ENCODE peak calls at places on chromosomes 5 and 9, in nine cellular contexts. D is breast epithelium, V is gastrocnemius medialis, Y is A549, R is esophagus squamous epithelium, M is GM12891, S is heart left ventricle, Z is IMR-90, U is erythroblast. B is an unnamed sample.

GRCh38 chr5:2761921-2762488 is 10.5 kb upstream of the IRX2 start:
- DNase-seq in R (no peak), S (no peak), Z (no peak), D (peak), M (no peak), Y (no peak), U (no peak), V (no peak), B (no peak)

GRCh38 chr5:8058626-8059180 is 189.8 kb downstream of the MTRR start:
- DNase-seq in V (no peak), U (peak), M (no peak), Y (no peak), R (no peak), S (no peak), D (no peak), Z (no peak), B (no peak)

GRCh38 chr9:12956805-12957204 is 182.0 kb downstream of the LURAP1L start:
- DNase-seq in S (no peak), M (no peak), Y (no peak), Z (no peak), V (no peak), R (no peak), U (no peak), D (no peak), B (no peak)

GRCh38 chr5:93512799-93513198 is 68.2 kb downstream of the NR2F1-AS1 start:
- DNase-seq in U (no peak), Z (peak), S (no peak), Y (no peak), M (no peak), V (no peak), R (no peak), D (no peak), B (no peak)

GRCh38 chr5:113984928-113985327 is 376.9 kb upstream of the KCNN2 start:
- DNase-seq in Y (no peak), Z (no peak), D (no peak), V (no peak), R (no peak), U (no peak), S (no peak), M (no peak), B (no peak)

GRCh38 chr5:142433526-142434321 is 108.9 kb upstream of the SPRY4 start:
- DNase-seq in M (no peak), Y (no peak), V (no peak), D (no peak), R (no peak), Z (peak), S (no peak), U (no peak), B (no peak)

GRCh38 chr9:87122947-87123685 is 175.8 kb upstream of the GAS1 start:
- DNase-seq in V (no peak), D (no peak), U (no peak), Z (peak), R (no peak), Y (no peak), M (no peak), S (no peak), B (no peak)

GRCh38 chr9:81848472-81848871 is 79.8 kb upstream of the SPATA31D4 start:
- DNase-seq in Y (no peak), Z (peak), V (no peak), S (no peak), M (no peak), R (no peak), D (no peak), U (peak), B (no peak)

GRCh38 chr5:73030995-73031394 is 75.2 kb downstream of the FCHO2 start:
- DNase-seq in S (no peak), V (no peak), R (no peak), U (no peak), M (no peak), Z (peak), Y (peak), D (no peak), B (no peak)

GRCh38 chr5:111781200-111781599 is 24.2 kb upstream of the NREP start:
- DNase-seq in Y (no peak), V (peak), U (no peak), R (no peak), D (no peak), M (no peak), S (peak), Z (peak), B (no peak)

GRCh38 chr5:139664273-139664693 is 16.1 kb downstream of the CXXC5 start:
- DNase-seq in Y (no peak), U (no peak), S (peak), V (peak), R (no peak), Z (no peak), M (peak), D (no peak), B (no peak)

GRCh38 chr5:141758316-141758965 is 76.4 kb upstream of the ARAP3 start:
- DNase-seq in Y (no peak), D (no peak), V (no peak), M (no peak), R (no peak), U (no peak), S (no peak), Z (no peak), B (no peak)

GRCh38 chr9:121285835-121286687 is 18.1 kb downstream of the GSN start:
- DNase-seq in D (no peak), V (peak), Z (peak), U (peak), Y (peak), M (no peak), R (no peak), S (peak), B (no peak)

GRCh38 chr9:121288874-121289553 is 21.1 kb downstream of the GSN start:
- DNase-seq in S (peak), V (peak), R (no peak), Z (peak), U (no peak), Y (peak), D (peak), M (no peak), B (no peak)

GRCh38 chr9:121288557-121288873 is 20.6 kb downstream of the GSN start:
- DNase-seq in Z (no peak), M (no peak), V (no peak), S (no peak), U (no peak), R (no peak), Y (no peak), D (no peak), B (no peak)

GRCh38 chr9:121286688-121286972 is 18.7 kb downstream of the GSN start:
- DNase-seq in D (no peak), Y (no peak), S (no peak), V (no peak), Z (no peak), R (no peak), M (no peak), U (no peak), B (no peak)

DNA sequence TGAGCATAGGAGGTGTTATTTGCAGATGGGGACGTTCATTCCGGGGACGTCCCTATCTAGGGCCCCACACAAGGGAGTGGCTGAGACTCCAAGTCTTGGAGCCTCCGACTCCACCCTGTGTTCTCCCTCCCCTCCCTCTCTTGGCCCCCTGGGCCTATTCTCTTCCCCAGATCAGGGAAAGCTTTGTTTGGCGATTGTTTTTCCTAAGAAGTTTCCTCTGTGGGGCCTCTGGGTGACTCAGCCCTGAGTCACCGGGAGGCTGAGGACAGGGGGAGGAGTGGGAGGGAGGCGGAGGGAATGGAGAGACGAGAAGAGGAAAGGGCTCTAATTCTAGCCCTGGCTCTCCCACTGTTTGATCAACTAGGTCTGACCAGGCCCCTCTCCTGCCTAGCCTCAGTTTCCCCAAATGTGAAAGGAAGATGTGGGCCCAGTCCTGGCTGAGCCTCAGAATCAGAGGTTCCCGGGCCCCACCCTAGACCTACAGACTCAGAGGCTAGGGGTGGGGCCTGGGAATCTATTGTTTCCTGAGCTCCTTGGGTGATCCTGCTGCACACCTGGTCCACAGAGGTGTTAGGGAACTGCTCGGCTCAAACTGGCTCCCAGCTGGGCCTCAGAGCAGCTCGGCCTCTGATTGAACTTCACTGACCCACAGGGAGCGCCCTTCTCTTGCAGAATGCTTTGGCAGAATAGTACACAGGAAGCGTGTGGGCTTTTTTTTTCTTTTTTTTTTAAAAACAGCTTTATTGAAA is 19.2 kb downstream of the GSN start:
- DNase-seq in U (peak), Z (peak), R (peak), M (no peak), S (peak), D (peak), V (peak), Y (peak), B (no peak)
- TF ChIP-seq POLR2A in U (peak), Z (no peak), R (peak), M (no peak), S (no peak), D (no peak), V (no peak), Y (no peak), B (no peak)

DNA sequence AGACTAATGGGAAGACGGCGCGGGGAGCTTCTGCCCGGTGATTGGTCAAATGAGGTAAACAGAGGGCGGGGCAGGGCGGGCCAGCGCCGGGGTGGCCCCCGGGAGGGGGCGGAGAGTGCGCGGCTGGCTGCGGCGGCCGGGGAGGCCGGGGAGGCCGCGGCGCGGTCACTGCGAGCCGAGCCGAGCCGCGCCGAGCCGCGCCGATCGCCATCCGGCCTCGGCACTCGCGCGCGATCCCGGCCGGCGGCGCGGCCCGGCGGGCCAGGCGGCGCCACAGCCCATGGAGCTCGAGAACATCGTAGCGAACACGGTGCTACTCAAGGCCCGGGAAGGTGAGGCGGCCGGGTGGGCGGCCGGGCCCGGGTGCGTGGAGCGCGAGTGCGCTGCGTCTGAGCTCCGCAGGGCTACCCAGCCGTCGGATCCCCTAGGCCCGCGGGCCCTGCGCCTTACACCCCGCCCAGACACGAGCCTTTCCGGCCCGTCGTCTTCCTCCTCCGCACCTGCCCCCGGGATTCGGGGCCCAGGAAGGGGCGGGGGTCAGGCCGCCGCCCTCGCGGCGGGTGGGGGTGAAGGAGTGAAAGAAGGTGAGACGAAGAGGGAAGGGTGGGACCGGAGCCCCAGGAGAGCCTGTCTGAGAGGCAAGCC is at the start of gene GRK6:
- DNase-seq in M (no peak), R (no peak), V (no peak), Z (no peak), U (peak), S (peak), Y (no peak), D (no peak), B (no peak)
- TF ChIP-seq POLR2A in M (peak), R (peak), V (peak), Z (peak), U (no peak), S (no peak), Y (peak), D (no peak), B (no peak)

DNA sequence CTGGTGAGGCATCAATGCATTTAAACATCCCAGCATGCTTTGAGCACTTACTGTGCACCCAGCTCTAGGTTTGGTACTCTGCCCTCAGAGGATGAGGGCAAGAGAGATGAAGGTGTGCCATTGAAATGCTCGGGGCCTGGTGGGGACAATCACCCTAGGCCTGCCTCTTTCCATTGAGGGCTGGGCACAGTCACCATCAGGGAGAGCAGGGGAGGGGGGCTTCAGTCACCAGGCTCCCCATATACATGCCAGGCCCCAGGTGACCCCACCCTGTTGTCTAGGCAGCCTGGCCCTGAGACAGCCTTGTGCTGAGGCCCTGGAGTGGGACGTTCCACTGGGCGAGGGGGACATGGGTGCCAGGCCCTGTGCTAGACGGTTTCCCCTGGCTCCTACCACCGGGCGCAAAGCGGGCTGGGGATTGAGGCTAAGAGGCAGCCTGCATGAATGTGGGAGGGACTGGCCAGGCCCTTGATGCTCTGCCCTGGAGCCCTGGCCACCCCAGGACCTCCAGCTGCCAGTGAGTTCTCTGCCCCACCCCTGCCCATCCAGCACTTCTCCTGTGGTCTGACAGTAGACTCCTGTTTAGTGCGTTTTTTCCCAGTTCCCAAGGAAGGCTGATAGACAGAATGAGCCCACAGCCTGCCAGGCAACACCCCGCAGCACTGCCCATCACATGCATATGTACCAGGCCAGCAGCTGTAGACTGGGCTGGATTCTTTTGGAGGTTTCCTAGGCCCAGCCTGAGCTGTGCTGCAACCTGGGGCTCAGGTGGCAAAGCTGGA is 18.9 kb downstream of the TCF7 start:
- DNase-seq in S (peak), M (no peak), R (no peak), U (no peak), Z (no peak), D (no peak), Y (no peak), V (peak), B (no peak)
- TF ChIP-seq POLR2A in S (no peak), M (no peak), R (no peak), U (no peak), Z (no peak), D (no peak), Y (no peak), V (no peak), B (no peak)

GRCh38 chr5:16508730-16509531 is 43.3 kb upstream of the ZNF622 start:
- DNase-seq in S (peak), Y (peak), U (no peak), M (no peak), Z (no peak), V (peak), R (no peak), D (peak), B (no peak)
- TF ChIP-seq POLR2A in S (peak), Y (no peak), U (no peak), M (no peak), Z (no peak), V (peak), R (no peak), D (no peak), B (no peak)

GRCh38 chr9:74496819-74497749 is at the start of gene RORB:
- DNase-seq in Y (peak), R (no peak), S (peak), V (peak), Z (peak), D (no peak), U (no peak), M (peak), B (no peak)

GRCh38 chr9:74498616-74499095 is 1.5 kb downstream of the RORB start:
- DNase-seq in S (no peak), D (no peak), U (no peak), Y (no peak), R (no peak), M (no peak), V (no peak), Z (no peak), B (no peak)

GRCh38 chr9:74499770-74500583 is 2.8 kb downstream of the RORB start:
- DNase-seq in S (no peak), V (no peak), U (no peak), Z (no peak), Y (no peak), D (no peak), R (no peak), M (no peak), B (no peak)

GRCh38 chr9:74499111-74499601 is 2.0 kb downstream of the RORB start:
- DNase-seq in Y (no peak), R (no peak), D (no peak), Z (no peak), V (no peak), U (no peak), M (no peak), S (peak), B (no peak)

DNA sequence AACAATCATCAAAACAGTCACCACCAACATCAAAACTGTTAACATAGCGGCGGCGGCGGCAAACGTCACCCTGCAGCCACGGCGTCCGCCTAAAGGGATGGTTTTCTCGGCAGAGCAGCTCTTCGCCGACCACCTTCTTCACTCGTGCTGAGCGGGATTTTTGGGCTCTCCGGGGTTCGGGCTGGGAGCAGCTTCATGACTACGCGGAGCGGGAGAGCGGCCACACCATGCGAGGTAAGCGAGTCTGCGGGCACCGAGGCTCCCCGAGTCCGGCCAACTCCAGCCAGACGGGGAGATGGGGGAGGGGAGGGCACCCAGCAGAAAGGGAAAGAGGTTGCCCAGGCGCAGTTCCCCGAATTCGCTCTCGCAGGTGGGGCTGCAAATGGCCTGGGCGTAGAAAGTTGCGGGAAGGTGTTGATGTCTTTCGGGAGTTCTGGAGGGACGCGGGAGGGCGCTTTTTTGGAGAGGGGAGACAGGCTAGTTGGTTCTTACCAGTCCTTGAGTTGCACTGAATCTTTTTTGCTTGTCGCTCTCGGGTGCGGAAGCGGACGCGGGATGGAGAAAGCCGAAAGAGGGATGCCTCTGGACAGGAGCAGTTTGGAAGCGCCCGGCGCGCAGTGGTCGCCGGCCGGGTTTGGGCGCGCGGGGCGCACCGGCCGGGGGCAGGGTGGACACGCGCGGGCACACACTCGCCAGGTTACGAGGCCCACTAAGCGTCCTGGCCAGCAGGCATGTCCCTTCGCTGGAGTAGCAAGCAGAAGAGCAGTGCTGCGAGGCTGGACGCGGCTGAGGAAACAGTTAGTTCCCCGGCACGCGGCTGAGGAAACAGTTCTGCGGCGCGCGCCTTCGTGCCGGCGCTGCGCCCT is 848 bp downstream of the RORB start:
- DNase-seq in D (no peak), M (peak), V (no peak), S (peak), R (no peak), Z (no peak), Y (peak), U (peak), B (no peak)
- TF ChIP-seq POLR2A in D (no peak), M (no peak), V (no peak), S (no peak), R (no peak), Z (no peak), Y (no peak), U (no peak), B (no peak)

DNA sequence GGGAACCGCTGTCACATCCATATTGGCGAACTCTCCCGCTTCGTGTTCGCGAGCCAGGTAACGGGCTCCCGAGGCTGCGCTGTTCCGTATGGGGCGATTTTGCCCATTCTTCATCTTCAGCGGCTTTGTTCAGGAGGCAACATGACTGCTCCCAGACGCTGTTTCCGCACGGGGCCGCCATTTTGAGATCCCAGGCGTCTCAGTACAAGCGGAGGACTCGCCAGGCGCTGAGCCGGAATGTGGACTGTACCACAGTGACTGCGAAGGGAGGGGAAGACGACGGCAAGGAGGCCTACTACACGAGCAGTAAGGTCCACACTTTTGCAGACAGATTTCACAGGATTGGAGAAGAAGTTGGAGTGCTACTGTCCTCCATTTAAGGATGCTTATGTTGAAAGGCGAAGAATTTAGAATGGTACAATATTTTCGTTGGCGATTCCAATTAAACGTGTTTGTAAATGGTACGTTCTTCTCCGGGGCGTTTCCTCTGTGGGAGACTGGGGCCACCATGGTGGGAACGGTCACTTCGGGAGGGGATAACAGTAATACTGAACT is 41.6 kb upstream of the ZNF300 start:
- DNase-seq in Y (no peak), S (peak), D (peak), Z (peak), M (no peak), U (no peak), R (no peak), V (peak), B (no peak)
- TF ChIP-seq POLR2A in Y (no peak), S (no peak), D (no peak), Z (no peak), M (no peak), U (no peak), R (no peak), V (no peak), B (no peak)

DNA sequence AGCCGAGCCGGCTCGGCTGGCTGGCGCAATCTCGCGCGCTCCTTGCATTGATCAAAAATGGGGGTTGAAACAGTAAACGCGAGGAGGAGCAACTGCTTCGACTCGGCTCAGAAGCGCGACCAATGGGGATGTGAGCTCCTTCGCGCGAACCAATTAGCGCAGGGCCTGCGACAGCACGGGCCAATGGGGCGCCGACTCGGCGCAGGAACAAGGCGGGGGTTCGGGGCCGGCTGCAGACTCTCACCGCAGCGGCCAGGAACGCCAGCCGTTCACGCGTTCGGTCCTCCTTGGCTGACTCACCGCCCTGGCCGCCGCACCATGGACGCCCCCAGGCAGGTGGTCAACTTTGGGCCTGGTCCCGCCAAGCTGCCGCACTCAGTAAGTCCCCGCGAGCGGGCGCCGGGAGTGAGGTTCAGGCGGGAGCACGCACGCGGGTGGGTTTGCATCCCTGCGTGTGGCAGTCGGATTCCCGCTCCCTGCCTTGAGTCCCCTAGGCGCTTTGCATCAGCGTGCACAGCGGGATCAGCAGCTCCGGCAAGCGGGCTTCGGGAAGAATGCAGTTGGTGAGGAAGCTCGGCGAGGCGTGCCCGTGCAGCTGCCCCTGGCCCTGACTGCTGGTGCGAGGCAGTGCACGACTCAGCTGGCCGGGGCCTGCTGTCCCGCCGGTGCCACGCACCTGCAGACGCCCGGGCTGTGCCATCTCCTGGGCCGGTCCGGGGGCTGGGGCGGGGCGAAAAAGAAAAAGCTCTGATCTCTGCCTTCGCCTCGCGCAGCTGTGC is at the start of gene PSAT1:
- DNase-seq in R (peak), M (peak), Z (peak), Y (peak), D (peak), V (peak), U (peak), S (peak), B (no peak)
- TF ChIP-seq POLR2A in R (no peak), M (no peak), Z (peak), Y (peak), D (no peak), V (no peak), U (peak), S (no peak), B (no peak)

B was measured in vagina.